ENCODE peak calls at places on chromosomes 4 and X, in seven cellular contexts. B, G, A, L, U, Y and N are unnamed samples.
A peak's percentile ranks its signal among the peaks of the same experiment; 100 is the strongest.

GRCh38 chrX:17374619-17375360 is at the start of gene NHS:
- DNase-seq in A (no peak), U (no peak), L (peak; percentile 70), Y (peak; percentile 28), B (peak; percentile 68), G (peak; percentile 63), N (peak; percentile 88)

GRCh38 chr4:37453004-37453360 is 208.4 kb downstream of the NWD2 start:
- DNase-seq in A (peak; percentile 79), L (peak; percentile 65), Y (peak; percentile 12), G (peak; percentile 48), B (peak; percentile 38), U (peak; percentile 23), N (peak; percentile 47)

GRCh38 chr4:167290684-167291083 is 56.4 kb upstream of the SPOCK3 start:
- DNase-seq in L (no peak), U (no peak), A (no peak), Y (no peak), G (no peak), B (no peak), N (peak; percentile 9)

GRCh38 chrX:128464091-128464490 is 411.9 kb upstream of the ACTRT1 start:
- DNase-seq in L (no peak), Y (no peak), G (no peak), B (peak; percentile 2), U (no peak), A (peak; percentile 3), N (no peak)

GRCh38 chr4:4694296-4694772 is 152.5 kb upstream of the STX18 start:
- DNase-seq in A (peak; percentile 92), G (peak; percentile 23), B (peak; percentile 18), L (peak; percentile 61), Y (peak; percentile 37), U (no peak), N (peak; percentile 30)

GRCh38 chr4:62709618-62710252 is 1509.6 kb downstream of the ADGRL3 start:
- DNase-seq in L (no peak), U (no peak), Y (peak; percentile 7), G (peak; percentile 0), A (peak; percentile 34), B (no peak), N (peak; percentile 16)

GRCh38 chrX:104098151-104098808 is 14.0 kb upstream of the ZCCHC18 start:
- DNase-seq in L (no peak), U (no peak), B (peak; percentile 15), Y (peak; percentile 32), A (peak; percentile 22), G (peak; percentile 77), N (peak; percentile 52)

GRCh38 chr4:17055788-17056187 is 157.3 kb upstream of the LDB2 start:
- DNase-seq in A (no peak), U (no peak), B (no peak), G (peak; percentile 97), Y (no peak), L (no peak), N (no peak)

GRCh38 chr4:85393201-85393600 is 81.7 kb upstream of the ARHGAP24 start:
- DNase-seq in L (no peak), B (no peak), Y (no peak), G (no peak), A (no peak), U (peak; percentile 9), N (no peak)

GRCh38 chrX:38871129-38872029 is 70.1 kb downstream of the MID1IP1 start:
- DNase-seq in A (no peak), U (no peak), G (no peak), B (no peak), L (no peak), Y (no peak), N (no peak)
- TF ChIP-seq USF2 in A (no peak), U (no peak), G (no peak), B (no peak), L (no peak), Y (no peak), N (no peak)

GRCh38 chr4:52852696-52853095 is 9.4 kb upstream of the RASL11B start:
- DNase-seq in G (no peak), U (no peak), L (no peak), Y (no peak), B (no peak), A (no peak), N (no peak)
- H3K4me1 ChIP-seq in G (peaks cover 2% of the 10 kb centered on the region), U (no peaks in the 10 kb centered on the region), L (peaks cover 3% of the 10 kb centered on the region), Y (no peaks in the 10 kb centered on the region), B (no peaks in the 10 kb centered on the region), A (peaks cover 15% of the 10 kb centered on the region), N (peaks cover 7% of the 10 kb centered on the region)

DNA sequence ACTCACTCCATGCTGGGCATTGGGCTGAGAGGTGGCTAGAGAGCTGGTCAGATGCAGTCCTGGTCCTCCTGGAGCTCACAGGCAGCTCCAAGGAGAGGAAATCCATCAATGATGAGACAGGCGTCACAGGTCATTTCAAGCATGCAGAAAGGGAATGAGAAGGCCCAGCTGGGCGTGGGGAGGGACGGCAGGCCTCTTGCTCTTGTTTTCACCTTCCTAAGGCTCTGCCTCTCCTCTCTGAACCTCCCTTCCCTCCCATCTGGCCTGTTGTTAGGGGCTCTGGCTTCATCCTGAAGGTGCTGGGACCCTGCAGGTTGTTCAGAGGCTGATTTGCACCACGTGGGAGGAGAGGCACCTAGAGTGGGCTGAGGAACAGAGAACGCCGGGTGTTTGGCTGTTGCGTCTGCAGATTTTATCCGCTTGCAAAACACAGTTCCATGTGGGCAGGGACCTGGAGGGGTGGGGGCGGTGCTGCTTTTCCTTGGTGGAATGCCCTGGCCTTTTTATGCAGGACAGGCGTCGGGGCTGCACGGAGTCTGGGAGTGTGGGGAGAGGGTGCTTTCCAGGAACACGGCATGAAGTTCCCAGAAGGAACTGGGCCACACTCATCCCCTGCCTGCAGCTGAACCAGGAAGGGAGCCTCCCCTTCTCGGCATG is 81.5 kb upstream of the PSAPL1 start:
- DNase-seq in Y (no peak), U (no peak), A (no peak), L (no peak), G (no peak), B (no peak), N (no peak)
- TF ChIP-seq USF2 in Y (no peak), U (no peak), A (no peak), L (no peak), G (no peak), B (no peak), N (no peak)

GRCh38 chr4:98624144-98624543 is 34.3 kb downstream of the TSPAN5 start:
- DNase-seq in G (no peak), Y (no peak), L (no peak), U (no peak), A (no peak), B (no peak), N (no peak)
- H3K4me1 ChIP-seq in G (peaks cover 14% of the 10 kb centered on the region), Y (no peaks in the 10 kb centered on the region), L (no peaks in the 10 kb centered on the region), U (no peaks in the 10 kb centered on the region), A (peaks cover 7% of the 10 kb centered on the region), B (peaks cover 46% of the 10 kb centered on the region), N (peaks cover 10% of the 10 kb centered on the region)

GRCh38 chrX:118420462-118420861 is 74.6 kb downstream of the WDR44 start:
- DNase-seq in A (no peak), U (no peak), B (no peak), G (peak; percentile 42), Y (no peak), L (no peak), N (no peak)
- TF ChIP-seq USF2 in A (no peak), U (no peak), B (no peak), G (no peak), Y (no peak), L (no peak), N (no peak)

GRCh38 chr4:31039382-31039781 is 319.2 kb downstream of the PCDH7 start:
- DNase-seq in B (no peak), U (no peak), Y (no peak), L (no peak), G (no peak), A (no peak), N (no peak)

GRCh38 chr4:31040106-31040505 is 319.9 kb downstream of the PCDH7 start:
- DNase-seq in A (no peak), B (no peak), U (no peak), L (no peak), G (peak; percentile 31), Y (no peak), N (no peak)

GRCh38 chr4:31037714-31038113 is 317.5 kb downstream of the PCDH7 start:
- DNase-seq in L (no peak), Y (no peak), A (no peak), G (no peak), B (no peak), U (no peak), N (no peak)

GRCh38 chr4:31034550-31034949 is 314.4 kb downstream of the PCDH7 start:
- DNase-seq in A (no peak), Y (no peak), G (no peak), B (no peak), U (no peak), L (no peak), N (peak; percentile 32)
- H3K4me1 ChIP-seq in A (no peaks in the 10 kb centered on the region), Y (no peaks in the 10 kb centered on the region), G (no peaks in the 10 kb centered on the region), B (no peaks in the 10 kb centered on the region), U (no peaks in the 10 kb centered on the region), L (peaks cover 9% of the 10 kb centered on the region), N (no peaks in the 10 kb centered on the region)